ENCODE peak calls at places on chromosomes 6 and 20, in four cellular contexts. O, D, M and J are unnamed samples.

GRCh38 chr6:52839124-52840055 is 1.2 kb downstream of the GSTA5 start:
- DNase-seq in O (peak), D (peak), M (peak), J (peak)

GRCh38 chr6:34300332-34300751 is 51.5 kb upstream of the SMIM29 start:
- DNase-seq in O (no peak), D (no peak), M (no peak), J (no peak)

GRCh38 chr6:113211185-113211584 is 646.0 kb upstream of the MARCKS start:
- DNase-seq in O (no peak), D (no peak), M (no peak), J (no peak)

GRCh38 chr6:87968435-87969278 is 79.0 kb upstream of the SPACA1 start:
- DNase-seq in O (no peak), D (no peak), M (peak), J (peak)

GRCh38 chr6:169960891-169961611 is 209.6 kb downstream of the ERMARD start:
- DNase-seq in O (no peak), D (no peak), M (no peak), J (no peak)

GRCh38 chr6:113182370-113183141 is 674.6 kb upstream of the MARCKS start:
- DNase-seq in O (no peak), D (no peak), M (peak), J (peak)

GRCh38 chr20:37929366-37930014 is 26.6 kb downstream of the VSTM2L start:
- DNase-seq in O (no peak), D (no peak), M (no peak), J (no peak)

GRCh38 chr20:25139061-25139705 is 56.3 kb upstream of the ENTPD6 start:
- DNase-seq in O (peak), D (no peak), M (peak), J (no peak)

GRCh38 chr20:36850759-36851158 is 25.2 kb upstream of the TLDC2 start:
- DNase-seq in O (no peak), D (no peak), M (no peak), J (no peak)

GRCh38 chr6:45445749-45446454 is 68.2 kb upstream of the SUPT3H start:
- DNase-seq in O (peak), D (peak), M (peak), J (peak)

GRCh38 chr20:21100590-21101452 is 5.3 kb downstream of the LINC00237 start:
- DNase-seq in O (peak), D (no peak), M (peak), J (no peak)

GRCh38 chr6:43285832-43286231 is 12.2 kb upstream of the SLC22A7 start:
- DNase-seq in O (no peak), D (no peak), M (no peak), J (no peak)

GRCh38 chr6:40148882-40149573 is 214.8 kb upstream of the MOCS1 start:
- DNase-seq in O (no peak), D (no peak), M (no peak), J (no peak)

GRCh38 chr6:34386316-34387137 is 5.9 kb downstream of the NUDT3 start:
- DNase-seq in O (no peak), D (no peak), M (peak), J (peak)

GRCh38 chr6:75266716-75267291 is 17.8 kb downstream of the TMEM30A start:
- DNase-seq in O (no peak), D (no peak), M (peak), J (peak)

GRCh38 chr20:34956751-34957472 is 1.2 kb downstream of the MYH7B start:
- DNase-seq in O (no peak), D (no peak), M (no peak), J (no peak)